ENCODE peak calls at places on chromosome 11, in four cellular contexts. F, A, X and H are unnamed samples.

GRCh38 chr11:99351620-99352019 is 330.9 kb downstream of the CNTN5 start:
- DNase-seq in F (no peak), A (no peak), X (no peak), H (no peak)

GRCh38 chr11:2747236-2748015 is 47.6 kb upstream of the KCNQ1OT1 start:
- DNase-seq in F (no peak), A (no peak), X (peak), H (no peak)

GRCh38 chr11:45676522-45677095 is 11.2 kb upstream of the CHST1 start:
- DNase-seq in F (no peak), A (no peak), X (no peak), H (no peak)

GRCh38 chr11:86201371-86201770 is 43.2 kb upstream of the EED start:
- DNase-seq in F (no peak), A (no peak), X (no peak), H (no peak)

GRCh38 chr11:64298966-64299846 is 952 bp upstream of the CATSPERZ start:
- DNase-seq in F (peak), A (peak), X (peak), H (no peak)

GRCh38 chr11:102220728-102221467 is 96.4 kb upstream of the BIRC3 start:
- DNase-seq in F (no peak), A (no peak), X (no peak), H (no peak)

GRCh38 chr11:17431139-17431538 is 42.7 kb upstream of the KCNJ11 start:
- DNase-seq in F (no peak), A (no peak), X (no peak), H (no peak)

GRCh38 chr11:2759228-2760195 is 59.7 kb upstream of the KCNQ1OT1 start:
- DNase-seq in F (peak), A (peak), X (peak), H (no peak)

GRCh38 chr11:130055637-130056036 is 14.1 kb upstream of the APLP2 start:
- DNase-seq in F (no peak), A (no peak), X (peak), H (no peak)

GRCh38 chr11:13294771-13295579 is 17.4 kb downstream of the BMAL1 start:
- DNase-seq in F (no peak), A (no peak), X (no peak), H (no peak)

GRCh38 chr11:34599406-34599901 is 21.4 kb upstream of the EHF start:
- DNase-seq in F (no peak), A (no peak), X (no peak), H (no peak)

GRCh38 chr11:11084337-11084736 is 226.5 kb upstream of the ZBED5 start:
- DNase-seq in F (no peak), A (no peak), X (no peak), H (no peak)

GRCh38 chr11:89736566-89736965 is 26.5 kb downstream of the TRIM77 start:
- DNase-seq in F (no peak), A (no peak), X (no peak), H (no peak)

GRCh38 chr11:10868375-10868774 is 10.5 kb upstream of the ZBED5 start:
- DNase-seq in F (no peak), A (no peak), X (no peak), H (no peak)

GRCh38 chr11:30631148-30631547 is 45.0 kb upstream of the MPPED2 start:
- DNase-seq in F (no peak), A (no peak), X (no peak), H (no peak)

GRCh38 chr11:23212829-23213228 is 352.6 kb upstream of the CCDC179 start:
- DNase-seq in F (no peak), A (no peak), X (no peak), H (no peak)

GRCh38 chr11:84757711-84758110 is 869.4 kb downstream of the DLG2 start:
- DNase-seq in F (no peak), A (no peak), X (no peak), H (no peak)

GRCh38 chr11:129946965-129947364 is 51.6 kb upstream of the NFRKB start:
- DNase-seq in F (no peak), A (no peak), X (no peak), H (no peak)

GRCh38 chr11:35943294-35943693 is 568 bp upstream of the LDLRAD3 start:
- DNase-seq in F (no peak), A (no peak), X (no peak), H (no peak)

GRCh38 chr11:64450168-64450560 is 91.2 kb downstream of the RPS6KA4 start:
- DNase-seq in F (no peak), A (no peak), X (no peak), H (no peak)

DNA sequence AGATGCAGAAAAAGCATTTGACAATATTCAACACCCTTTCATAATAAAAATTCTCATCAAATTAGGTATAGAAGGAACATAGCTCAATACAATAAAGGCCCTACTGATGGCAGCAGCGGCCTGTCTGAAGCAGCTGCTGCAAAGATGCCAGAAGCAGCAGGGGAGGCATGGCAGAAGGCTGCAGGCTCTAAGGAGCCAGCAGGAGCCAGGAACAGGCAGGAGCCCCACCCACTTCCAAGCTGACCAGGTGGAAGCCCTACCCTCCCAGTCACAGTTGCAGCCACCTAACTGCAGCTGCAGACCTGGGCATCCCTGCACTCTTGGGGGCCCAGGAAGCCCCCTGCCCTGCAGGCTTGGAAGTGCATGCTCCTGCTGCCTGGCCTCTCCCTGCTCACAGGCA is 18.2 kb upstream of the OR6A2 start:
- DNase-seq in F (no peak), A (no peak), X (no peak), H (no peak)
- TF ChIP-seq CTCF in F (no peak), A (no peak), X (no peak), H (no peak)

DNA sequence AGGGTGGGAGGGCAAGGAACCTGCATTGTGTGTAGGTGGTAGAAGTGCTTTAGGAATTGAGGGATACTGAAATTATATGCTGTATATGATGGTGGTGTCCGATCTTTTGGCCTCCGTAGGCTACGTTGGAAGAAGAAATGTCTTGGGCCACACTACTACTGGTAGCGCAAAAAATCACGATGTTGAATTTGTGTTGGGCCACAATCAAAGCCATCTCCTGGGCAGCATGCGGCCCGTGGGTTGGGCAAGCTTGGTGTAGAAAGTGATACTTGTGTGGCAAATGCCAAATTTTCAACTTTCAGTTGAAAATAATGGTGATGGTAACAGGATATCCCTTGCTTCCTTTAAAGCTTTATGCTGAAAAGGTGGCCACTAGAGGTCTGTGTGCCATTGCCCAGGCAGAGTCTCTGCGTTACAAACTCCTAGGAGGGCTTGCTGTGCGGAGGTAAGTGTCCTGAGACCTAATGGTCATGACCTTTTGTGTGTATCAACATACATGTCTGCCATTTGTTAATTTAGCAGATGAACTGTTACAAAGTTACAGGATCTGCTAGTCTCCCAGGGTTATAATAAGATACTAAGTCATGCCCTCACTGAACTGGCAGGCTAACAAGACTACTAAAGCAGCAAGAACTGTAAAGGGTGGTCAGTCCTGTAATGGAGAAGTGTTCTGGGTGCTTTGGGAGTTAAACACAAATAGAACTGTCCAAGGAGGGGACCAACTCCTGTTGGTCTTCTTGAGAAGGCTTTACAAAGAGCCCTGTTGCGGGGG is 2.9 kb downstream of the RPS3 start:
- DNase-seq in F (no peak), A (no peak), X (no peak), H (no peak)
- TF ChIP-seq CTCF in F (no peak), A (no peak), X (no peak), H (no peak)

DNA sequence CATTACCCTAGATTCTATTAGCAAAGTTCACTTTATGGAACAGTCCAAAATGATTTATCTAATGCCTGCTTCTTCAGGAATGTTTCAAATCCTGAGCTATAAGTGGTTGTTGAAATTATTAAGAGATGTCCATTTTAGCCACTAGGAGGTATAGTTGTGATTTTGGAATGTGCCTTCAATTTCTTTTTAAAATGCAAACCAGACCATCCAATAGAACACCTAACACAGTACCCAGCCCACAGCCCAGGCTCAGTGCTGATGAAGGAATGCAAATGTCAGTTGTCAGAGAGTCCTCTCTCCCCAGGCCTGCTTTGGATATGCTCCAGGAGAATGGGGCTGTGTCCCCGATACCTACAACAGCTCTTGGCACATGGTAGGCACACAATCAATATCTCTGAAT is 85.8 kb upstream of the E2F8 start:
- DNase-seq in F (no peak), A (no peak), X (no peak), H (no peak)
- TF ChIP-seq CTCF in F (no peak), A (no peak), X (peak), H (no peak)

GRCh38 chr11:111359223-111360149 is 19.6 kb downstream of the POU2AF1 start:
- DNase-seq in F (no peak), A (no peak), X (no peak), H (peak)
- TF ChIP-seq CTCF in F (no peak), A (no peak), X (no peak), H (no peak)

GRCh38 chr11:88439356-88439755 is 101.8 kb upstream of the CTSC start:
- DNase-seq in F (no peak), A (no peak), X (no peak), H (no peak)

GRCh38 chr11:88435405-88435804 is 97.9 kb upstream of the CTSC start:
- DNase-seq in F (no peak), A (no peak), X (no peak), H (no peak)

GRCh38 chr11:88431675-88432341 is 94.3 kb upstream of the CTSC start:
- DNase-seq in F (no peak), A (no peak), X (no peak), H (no peak)

GRCh38 chr11:88433546-88434230 is 96.2 kb upstream of the CTSC start:
- DNase-seq in F (no peak), A (no peak), X (no peak), H (no peak)

GRCh38 chr11:88434333-88434976 is 96.9 kb upstream of the CTSC start:
- DNase-seq in F (no peak), A (no peak), X (no peak), H (peak)
- TF ChIP-seq CTCF in F (no peak), A (no peak), X (no peak), H (no peak)